ENCODE peak calls at places on chromosomes 5 and 9, in four cellular contexts. O, T, N and D are unnamed samples.

GRCh38 chr9:37104183-37104889 is 16.0 kb upstream of the ZCCHC7 start:
- DNase-seq in O (no peak), T (no peak), N (no peak), D (no peak)

GRCh38 chr5:134530375-134531077 is 5.1 kb downstream of the JADE2 start:
- DNase-seq in O (no peak), T (no peak), N (no peak), D (no peak)

GRCh38 chr9:69019808-69020207 is 5.9 kb upstream of the PRKACG start:
- DNase-seq in O (no peak), T (no peak), N (no peak), D (no peak)

GRCh38 chr9:109496126-109496707 is 1.9 kb downstream of the PTPN3 start:
- DNase-seq in O (no peak), T (no peak), N (no peak), D (no peak)

GRCh38 chr9:12854218-12854617 is 79.4 kb downstream of the LURAP1L start:
- DNase-seq in O (no peak), T (no peak), N (no peak), D (no peak)

GRCh38 chr5:126358525-126358924 is 64.7 kb upstream of the GRAMD2B start:
- DNase-seq in O (no peak), T (no peak), N (no peak), D (no peak)

GRCh38 chr9:82031538-82032280 is 43.1 kb downstream of the SPATA31D1 start:
- DNase-seq in O (peak), T (peak), N (no peak), D (no peak)

GRCh38 chr5:848671-849111 is 2.1 kb downstream of the ZDHHC11 start:
- DNase-seq in O (no peak), T (no peak), N (no peak), D (no peak)

GRCh38 chr5:177089825-177090641 is 3.3 kb downstream of the FGFR4 start:
- DNase-seq in O (no peak), T (no peak), N (no peak), D (no peak)

GRCh38 chr5:115170128-115170923 is 618 bp upstream of the TRIM36 start:
- DNase-seq in O (no peak), T (no peak), N (peak), D (no peak)

DNA sequence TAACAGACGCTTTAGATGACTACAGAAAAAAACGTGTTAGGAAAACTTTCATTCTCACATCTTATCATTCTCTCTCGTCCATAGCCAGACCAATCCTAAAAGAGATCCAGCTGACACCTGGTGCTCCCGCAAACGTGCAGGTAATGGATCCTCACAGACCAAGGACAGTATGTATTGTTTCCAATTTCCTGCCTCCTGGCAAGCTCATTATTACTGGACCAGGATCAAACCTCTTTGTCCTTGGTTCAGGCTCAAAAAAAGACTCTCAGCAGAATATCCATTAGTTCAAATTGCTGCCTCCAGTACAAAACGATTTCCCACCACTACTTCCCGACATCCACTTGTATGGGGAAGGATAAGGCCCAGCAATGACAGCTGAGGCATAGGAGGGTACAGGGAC is 62.4 kb downstream of the SERINC5 start:
- DNase-seq in O (no peak), T (no peak), N (no peak), D (no peak)
- TF ChIP-seq CTCF in O (no peak), T (no peak), N (no peak), D (no peak)

DNA sequence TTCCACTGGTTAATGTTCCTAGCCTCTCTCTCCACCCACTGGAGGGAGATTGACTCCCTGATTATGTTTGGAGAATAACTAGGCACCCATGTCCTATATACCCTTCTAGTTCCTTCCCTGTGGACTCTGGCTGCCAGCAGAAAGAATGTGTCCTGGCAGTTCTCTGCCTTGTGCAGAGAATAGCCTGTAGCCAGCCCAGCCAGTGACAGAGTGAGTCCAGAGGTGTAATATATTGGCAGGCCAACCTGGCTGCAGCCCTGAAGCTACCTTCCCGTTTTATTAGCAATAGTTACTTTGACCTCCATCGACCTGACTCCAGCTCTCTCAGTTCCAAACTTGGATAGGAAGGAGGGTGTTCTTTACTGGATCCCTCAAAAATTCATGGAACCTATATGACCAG is 8.1 kb downstream of the SETD9 start:
- DNase-seq in O (no peak), T (no peak), N (no peak), D (no peak)
- TF ChIP-seq CTCF in O (no peak), T (no peak), N (no peak), D (no peak)

GRCh38 chr5:157166494-157167218 is 592 bp upstream of the GARIN3 start:
- DNase-seq in O (no peak), T (no peak), N (no peak), D (no peak)
- TF ChIP-seq CTCF in O (no peak), T (no peak), N (no peak), D (no peak)

GRCh38 chr5:14584848-14585247 is 3.3 kb downstream of the OTULINL start:
- DNase-seq in O (no peak), T (no peak), N (no peak), D (no peak)

GRCh38 chr5:14580037-14581034 is 1.3 kb upstream of the OTULINL start:
- DNase-seq in O (no peak), T (no peak), N (no peak), D (no peak)

GRCh38 chr5:14581333-14581890 is at the start of gene OTULINL:
- DNase-seq in O (peak), T (peak), N (peak), D (peak)

GRCh38 chr5:14582797-14583137 is 1.2 kb downstream of the OTULINL start:
- DNase-seq in O (no peak), T (no peak), N (no peak), D (no peak)

DNA sequence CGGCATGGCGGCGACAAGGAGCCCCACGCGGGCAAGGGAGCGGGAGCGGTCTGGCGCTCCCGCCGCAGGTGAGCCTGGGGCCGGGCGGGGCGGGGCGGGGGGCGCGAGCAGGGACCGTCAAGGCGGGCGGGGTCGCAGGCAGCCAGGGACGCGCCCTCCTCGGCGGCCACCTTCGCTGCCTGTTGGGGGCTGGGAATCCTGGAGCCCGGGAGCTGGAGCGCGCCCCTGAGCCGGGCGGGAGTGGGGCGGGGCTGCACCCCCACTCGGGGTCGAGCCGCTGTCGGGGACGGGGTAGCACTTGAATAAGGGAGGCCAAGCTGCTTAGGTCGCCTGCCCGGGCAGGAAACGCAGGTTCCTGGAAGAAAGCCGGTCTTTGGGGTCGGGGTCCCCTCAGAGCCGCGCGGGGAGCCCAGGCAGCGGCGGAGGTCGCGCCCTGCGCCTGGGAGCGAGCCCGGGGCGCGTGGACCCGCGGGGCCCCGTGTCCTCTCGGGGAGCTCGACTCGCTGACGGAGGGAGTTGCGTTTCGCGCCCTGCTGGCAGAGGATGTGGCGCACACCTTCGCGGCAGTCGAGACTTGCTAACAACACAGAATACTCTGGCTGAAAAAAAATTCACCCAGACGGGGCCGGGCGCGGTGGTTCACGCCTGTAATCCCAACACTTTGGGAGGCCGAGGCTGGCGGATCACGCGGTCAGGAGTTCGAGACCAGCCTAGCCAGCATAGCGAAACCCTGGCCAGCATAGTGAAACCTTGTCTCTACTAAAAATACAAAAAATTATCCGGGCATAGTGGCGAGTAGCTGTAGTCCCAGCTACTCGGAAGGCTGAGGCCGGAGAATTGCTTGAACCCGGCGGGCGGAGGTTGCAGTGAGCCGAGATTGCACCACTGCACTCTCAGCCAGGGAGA is 552 bp downstream of the OTULINL start:
- DNase-seq in O (peak), T (no peak), N (peak), D (peak)
- TF ChIP-seq CTCF in O (peak), T (no peak), N (no peak), D (peak)

DNA sequence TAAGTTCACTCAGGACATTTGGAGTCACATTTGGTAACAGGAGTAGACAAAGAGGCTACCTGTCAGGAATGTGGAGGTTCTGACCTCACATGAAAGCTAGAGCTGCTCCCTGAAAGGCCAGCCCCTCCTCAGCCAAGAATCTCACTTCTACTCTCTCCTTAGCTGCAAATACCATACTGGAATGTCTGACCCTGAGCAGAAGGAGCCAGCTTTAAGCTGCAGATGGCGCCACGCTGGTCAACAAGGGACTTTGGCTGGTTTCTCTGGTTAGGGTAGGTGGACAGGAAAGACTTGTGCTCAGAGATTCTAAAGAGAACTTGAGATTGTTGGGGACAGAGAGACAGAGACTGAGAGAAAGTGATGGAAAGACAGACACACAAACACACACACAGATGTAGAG is 21.9 kb downstream of the ASTN2 start:
- DNase-seq in O (no peak), T (no peak), N (no peak), D (no peak)
- TF ChIP-seq CTCF in O (peak), T (no peak), N (no peak), D (no peak)